ENCODE peak calls at places on chromosomes 16 and 17, in five cellular contexts. One of them, this sample, is unnamed.

GRCh38 chr17:80361495-80362220 is 53.3 kb upstream of the ENDOV start:
- DNase-seq in HCT116: no peak
- DNase-seq in H1: no peak
- DNase-seq in SK-N-SH: peak
- DNase-seq in GM12878: no peak
- DNase-seq in this sample: no peak

GRCh38 chr16:30585022-30585399 is 486 bp downstream of the ZNF785 start:
- DNase-seq in HCT116: no peak
- DNase-seq in H1: no peak
- DNase-seq in SK-N-SH: peak
- DNase-seq in GM12878: no peak
- DNase-seq in this sample: no peak

GRCh38 chr16:88993946-88994600 is 17.1 kb upstream of the CBFA2T3 start:
- DNase-seq in HCT116: no peak
- DNase-seq in H1: no peak
- DNase-seq in SK-N-SH: no peak
- DNase-seq in GM12878: no peak
- DNase-seq in this sample: no peak

GRCh38 chr16:578232-578869 is 8.6 kb downstream of the PIGQ start:
- DNase-seq in HCT116: no peak
- DNase-seq in H1: no peak
- DNase-seq in SK-N-SH: no peak
- DNase-seq in GM12878: no peak
- DNase-seq in this sample: no peak

GRCh38 chr16:3907586-3907985 is 27.1 kb upstream of the CREBBP start:
- DNase-seq in HCT116: no peak
- DNase-seq in H1: no peak
- DNase-seq in SK-N-SH: no peak
- DNase-seq in GM12878: no peak
- DNase-seq in this sample: no peak

GRCh38 chr16:68072038-68072695 is 13.0 kb upstream of the NFATC3 start:
- DNase-seq in HCT116: no peak
- DNase-seq in H1: no peak
- DNase-seq in SK-N-SH: no peak
- DNase-seq in GM12878: no peak
- DNase-seq in this sample: no peak

GRCh38 chr17:65565559-65565958 is 4.1 kb upstream of the AXIN2 start:
- DNase-seq in HCT116: no peak
- DNase-seq in H1: no peak
- DNase-seq in SK-N-SH: no peak
- DNase-seq in GM12878: no peak
- DNase-seq in this sample: no peak

GRCh38 chr17:7716901-7717755 is at the start of gene DNAH2:
- DNase-seq in HCT116: peak
- DNase-seq in H1: peak
- DNase-seq in SK-N-SH: peak
- DNase-seq in GM12878: no peak
- DNase-seq in this sample: peak

GRCh38 chr16:53744449-53744848 is 40.5 kb downstream of the FTO start:
- DNase-seq in HCT116: no peak
- DNase-seq in H1: no peak
- DNase-seq in SK-N-SH: no peak
- DNase-seq in GM12878: no peak
- DNase-seq in this sample: no peak

GRCh38 chr17:4433515-4434031 is at the start of gene SPNS3:
- DNase-seq in HCT116: no peak
- DNase-seq in H1: no peak
- DNase-seq in SK-N-SH: no peak
- DNase-seq in GM12878: no peak
- DNase-seq in this sample: no peak

GRCh38 chr17:69175812-69176517 is 34.3 kb upstream of the ABCA6 start:
- DNase-seq in HCT116: peak
- DNase-seq in H1: no peak
- DNase-seq in SK-N-SH: no peak
- DNase-seq in GM12878: no peak
- DNase-seq in this sample: no peak

GRCh38 chr17:74864866-74865395 is 5.2 kb upstream of the GRIN2C start:
- DNase-seq in HCT116: peak
- DNase-seq in H1: no peak
- DNase-seq in SK-N-SH: peak
- DNase-seq in GM12878: no peak
- DNase-seq in this sample: peak

GRCh38 chr17:16428098-16428882 is 12.9 kb downstream of the TRPV2 start:
- DNase-seq in HCT116: no peak
- DNase-seq in H1: no peak
- DNase-seq in SK-N-SH: peak
- DNase-seq in GM12878: no peak
- DNase-seq in this sample: peak

GRCh38 chr16:8620535-8620934 is 963 bp upstream of the METTL22 start:
- DNase-seq in HCT116: no peak
- DNase-seq in H1: no peak
- DNase-seq in SK-N-SH: no peak
- DNase-seq in GM12878: no peak
- DNase-seq in this sample: no peak

GRCh38 chr16:21647562-21648164 is 4.7 kb downstream of the IGSF6 start:
- DNase-seq in HCT116: no peak
- DNase-seq in H1: no peak
- DNase-seq in SK-N-SH: no peak
- DNase-seq in GM12878: no peak
- DNase-seq in this sample: no peak

GRCh38 chr17:42518755-42519545 is 17.1 kb upstream of the NAGLU start:
- DNase-seq in HCT116: no peak
- DNase-seq in H1: no peak
- DNase-seq in SK-N-SH: no peak
- DNase-seq in GM12878: no peak
- DNase-seq in this sample: no peak

GRCh38 chr17:44940321-44940720 is 7.3 kb downstream of the KIF18B start:
- DNase-seq in HCT116: no peak
- DNase-seq in H1: no peak
- DNase-seq in SK-N-SH: peak
- DNase-seq in GM12878: no peak
- DNase-seq in this sample: peak

GRCh38 chr16:2046125-2046888 is 1.3 kb downstream of the NTHL1 start:
- DNase-seq in HCT116: no peak
- DNase-seq in H1: no peak
- DNase-seq in SK-N-SH: no peak
- DNase-seq in GM12878: no peak
- DNase-seq in this sample: no peak

GRCh38 chr16:17346441-17346773 is 124.4 kb downstream of the XYLT1 start:
- DNase-seq in HCT116: no peak
- DNase-seq in H1: no peak
- DNase-seq in SK-N-SH: no peak
- DNase-seq in GM12878: no peak
- DNase-seq in this sample: no peak

GRCh38 chr17:83032781-83033180 is 46.6 kb upstream of the METRNL start:
- DNase-seq in HCT116: no peak
- DNase-seq in H1: no peak
- DNase-seq in SK-N-SH: peak
- DNase-seq in GM12878: no peak
- DNase-seq in this sample: no peak

GRCh38 chr16:64051826-64052225 is 1070.0 kb downstream of the CDH11 start:
- DNase-seq in HCT116: no peak
- DNase-seq in H1: no peak
- DNase-seq in SK-N-SH: no peak
- DNase-seq in GM12878: no peak
- DNase-seq in this sample: peak

GRCh38 chr17:59963738-59964454 is 644 bp downstream of the RNFT1 start:
- DNase-seq in HCT116: no peak
- DNase-seq in H1: no peak
- DNase-seq in SK-N-SH: peak
- DNase-seq in GM12878: no peak
- DNase-seq in this sample: peak

GRCh38 chr17:48593840-48594411 is 347 bp upstream of the HOXB5 start:
- DNase-seq in HCT116: no peak
- DNase-seq in H1: peak
- DNase-seq in SK-N-SH: peak
- DNase-seq in GM12878: no peak
- DNase-seq in this sample: peak

GRCh38 chr17:66431080-66431795 is 128.8 kb downstream of the PRKCA start:
- DNase-seq in HCT116: no peak
- DNase-seq in H1: no peak
- DNase-seq in SK-N-SH: no peak
- DNase-seq in GM12878: no peak
- DNase-seq in this sample: no peak

GRCh38 chr17:40286473-40286872 is 1.2 kb upstream of the CDC6 start:
- DNase-seq in HCT116: no peak
- DNase-seq in H1: no peak
- DNase-seq in SK-N-SH: no peak
- DNase-seq in GM12878: no peak
- DNase-seq in this sample: no peak

GRCh38 chr16:89093602-89094251 is at the start of gene ACSF3:
- DNase-seq in HCT116: no peak
- DNase-seq in H1: no peak
- DNase-seq in SK-N-SH: peak
- DNase-seq in GM12878: no peak
- DNase-seq in this sample: peak

GRCh38 chr17:63928172-63928666 is 3.9 kb downstream of the CD79B start:
- DNase-seq in HCT116: no peak
- DNase-seq in H1: no peak
- DNase-seq in SK-N-SH: peak
- DNase-seq in GM12878: no peak
- DNase-seq in this sample: no peak

GRCh38 chr17:49741692-49742076 is 22.2 kb downstream of the FAM117A start:
- DNase-seq in HCT116: no peak
- DNase-seq in H1: no peak
- DNase-seq in SK-N-SH: no peak
- DNase-seq in GM12878: no peak
- DNase-seq in this sample: no peak

GRCh38 chr16:28985611-28986041 is 774 bp downstream of the LAT start:
- DNase-seq in HCT116: no peak
- DNase-seq in H1: no peak
- DNase-seq in SK-N-SH: no peak
- DNase-seq in GM12878: no peak
- DNase-seq in this sample: no peak

GRCh38 chr17:27893834-27894503 is 804 bp upstream of the LYRM9 start:
- DNase-seq in HCT116: no peak
- DNase-seq in H1: no peak
- DNase-seq in SK-N-SH: no peak
- DNase-seq in GM12878: no peak
- DNase-seq in this sample: no peak

GRCh38 chr17:28700278-28700677 is 11.4 kb downstream of the PROCA1 start:
- DNase-seq in HCT116: no peak
- DNase-seq in H1: no peak
- DNase-seq in SK-N-SH: no peak
- DNase-seq in GM12878: no peak
- DNase-seq in this sample: no peak

GRCh38 chr17:63022567-63022966 is 56.5 kb downstream of the TANC2 start:
- DNase-seq in HCT116: no peak
- DNase-seq in H1: no peak
- DNase-seq in SK-N-SH: no peak
- DNase-seq in GM12878: no peak
- DNase-seq in this sample: no peak

GRCh38 chr17:41540921-41541625 is 13.0 kb upstream of the KRT19 start:
- DNase-seq in HCT116: no peak
- DNase-seq in H1: no peak
- DNase-seq in SK-N-SH: no peak
- DNase-seq in GM12878: no peak
- DNase-seq in this sample: no peak

GRCh38 chr16:86549893-86550190 is 5.2 kb downstream of the MTHFSD start:
- DNase-seq in HCT116: no peak
- DNase-seq in H1: no peak
- DNase-seq in SK-N-SH: no peak
- DNase-seq in GM12878: no peak
- DNase-seq in this sample: no peak

GRCh38 chr16:86553356-86553755 is 1.7 kb downstream of the MTHFSD start:
- DNase-seq in HCT116: no peak
- DNase-seq in H1: no peak
- DNase-seq in SK-N-SH: no peak
- DNase-seq in GM12878: no peak
- DNase-seq in this sample: no peak

GRCh38 chr16:86549076-86549892 is 5.8 kb downstream of the MTHFSD start:
- DNase-seq in HCT116: no peak
- DNase-seq in H1: no peak
- DNase-seq in SK-N-SH: no peak
- DNase-seq in GM12878: no peak
- DNase-seq in this sample: no peak

GRCh38 chr16:86547286-86547685 is 7.7 kb downstream of the MTHFSD start:
- DNase-seq in HCT116: no peak
- DNase-seq in H1: no peak
- DNase-seq in SK-N-SH: no peak
- DNase-seq in GM12878: no peak
- DNase-seq in this sample: no peak

DNA sequence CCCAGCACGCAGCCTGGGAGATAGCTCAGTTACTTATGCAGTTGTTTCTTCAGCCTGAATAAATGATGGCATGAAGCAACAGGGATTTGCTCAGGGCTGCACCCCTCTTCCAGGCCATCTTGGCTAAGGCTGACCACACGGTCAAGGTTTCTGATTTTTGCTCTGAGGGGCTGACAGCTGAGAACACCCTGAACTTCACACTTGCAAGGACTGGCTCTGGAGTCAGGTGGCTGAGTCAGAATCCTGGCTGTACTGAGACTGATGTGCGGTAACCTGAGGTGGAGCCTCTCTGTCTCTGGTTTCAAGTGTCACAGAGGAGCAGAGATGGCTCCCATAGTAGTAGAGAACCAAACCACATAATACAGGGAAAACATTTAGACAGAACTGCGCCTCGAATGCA is 4.8 kb downstream of the MTHFSD start:
- DNase-seq in HCT116: no peak
- DNase-seq in H1: no peak
- DNase-seq in SK-N-SH: no peak
- DNase-seq in GM12878: no peak
- DNase-seq in this sample: no peak
- TF ChIP-seq JUND in HCT116: no peak
- TF ChIP-seq JUND in H1: no peak
- TF ChIP-seq JUND in SK-N-SH: no peak
- TF ChIP-seq JUND in GM12878: no peak
- TF ChIP-seq JUND in this sample: no peak

DNA sequence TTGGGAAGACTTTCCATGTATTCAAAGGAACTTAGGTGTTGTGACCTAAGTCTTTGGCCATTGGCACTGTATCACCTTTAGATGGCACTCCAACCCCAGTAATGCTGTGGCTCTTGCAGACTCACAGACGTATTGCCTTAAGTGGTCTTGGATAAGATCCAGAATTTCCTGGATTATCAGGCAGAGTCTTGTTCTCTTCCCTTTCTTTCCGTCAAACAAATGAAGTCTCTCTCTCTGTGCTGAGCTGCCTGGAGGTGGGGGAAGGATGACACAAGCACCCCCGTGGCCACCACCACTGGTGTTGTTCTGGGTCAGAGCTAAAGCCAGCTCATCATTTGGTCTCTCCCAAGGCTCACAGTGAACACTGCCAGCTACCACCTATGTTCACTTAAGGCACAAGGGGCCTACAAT is 789.9 kb upstream of the KIF2B start:
- DNase-seq in HCT116: peak
- DNase-seq in H1: peak
- DNase-seq in SK-N-SH: peak
- DNase-seq in GM12878: no peak
- DNase-seq in this sample: peak
- TF ChIP-seq JUND in HCT116: no peak
- TF ChIP-seq JUND in H1: no peak
- TF ChIP-seq JUND in SK-N-SH: no peak
- TF ChIP-seq JUND in GM12878: no peak
- TF ChIP-seq JUND in this sample: no peak

GRCh38 chr17:78300962-78301820 is 58.7 kb downstream of the SOCS3 start:
- DNase-seq in HCT116: peak
- DNase-seq in H1: no peak
- DNase-seq in SK-N-SH: no peak
- DNase-seq in GM12878: no peak
- DNase-seq in this sample: no peak
- TF ChIP-seq JUND in HCT116: peak
- TF ChIP-seq JUND in H1: no peak
- TF ChIP-seq JUND in SK-N-SH: no peak
- TF ChIP-seq JUND in GM12878: no peak
- TF ChIP-seq JUND in this sample: no peak

GRCh38 chr16:6375471-6376075 is 957.1 kb upstream of the RBFOX1 start:
- DNase-seq in HCT116: no peak
- DNase-seq in H1: no peak
- DNase-seq in SK-N-SH: peak
- DNase-seq in GM12878: no peak
- DNase-seq in this sample: no peak
- TF ChIP-seq JUND in HCT116: no peak
- TF ChIP-seq JUND in H1: no peak
- TF ChIP-seq JUND in SK-N-SH: no peak
- TF ChIP-seq JUND in GM12878: no peak
- TF ChIP-seq JUND in this sample: no peak